ENCODE peak calls at places on chromosome 7, in ten cellular contexts. I, B, O, C, V, G, F, R, P and S are unnamed samples.

GRCh38 chr7:44460325-44460724 is 30.1 kb downstream of the NUDCD3 start:
- DNase-seq in I (no peak), B (no peak), O (no peak), C (no peak), V (no peak), G (peak), F (no peak), R (no peak), P (peak), S (no peak)

GRCh38 chr7:27196287-27196739 is 3.6 kb downstream of the HOXA13 start:
- DNase-seq in I (peak), B (peak), O (peak), C (peak), V (peak), G (peak), F (peak), R (no peak), P (peak), S (peak)

GRCh38 chr7:1301054-1301811 is 68.6 kb downstream of the UNCX start:
- DNase-seq in I (no peak), B (no peak), O (no peak), C (no peak), V (no peak), G (no peak), F (no peak), R (no peak), P (no peak), S (no peak)

GRCh38 chr7:1669954-1670893 is at the start of gene ELFN1:
- DNase-seq in I (peak), B (no peak), O (peak), C (no peak), V (no peak), G (peak), F (peak), R (no peak), P (no peak), S (peak)

GRCh38 chr7:112770051-112770450 is 20.1 kb downstream of the TMEM168 start:
- DNase-seq in I (peak), B (peak), O (no peak), C (no peak), V (no peak), G (no peak), F (no peak), R (no peak), P (no peak), S (no peak)

GRCh38 chr7:142788303-142789286 is 17.8 kb downstream of the PRSS2 start:
- DNase-seq in I (no peak), B (no peak), O (no peak), C (no peak), V (no peak), G (no peak), F (no peak), R (no peak), P (no peak), S (no peak)

GRCh38 chr7:133240302-133240701 is 12.6 kb upstream of the EXOC4 start:
- DNase-seq in I (no peak), B (no peak), O (no peak), C (no peak), V (no peak), G (no peak), F (no peak), R (no peak), P (no peak), S (no peak)

GRCh38 chr7:105444342-105444938 is 55.7 kb upstream of the SRPK2 start:
- DNase-seq in I (no peak), B (no peak), O (no peak), C (no peak), V (no peak), G (no peak), F (no peak), R (no peak), P (no peak), S (no peak)